ENCODE peak calls at places on chromosome 2, in nine cellular contexts. One of them, this sample, is unnamed.

GRCh38 chr2:230981704-230982103 is 14.2 kb upstream of the SPATA3 start:
- DNase-seq in brain microvascular endothelial cell: no peak
- DNase-seq in choroid plexus epithelial cell: no peak
- DNase-seq in fibroblast of pulmonary artery: no peak
- DNase-seq in fibroblast of lung: no peak
- DNase-seq in foreskin fibroblast: no peak
- DNase-seq in tibial artery: no peak
- DNase-seq in pancreas: no peak
- DNase-seq in AG04449: no peak
- DNase-seq in this sample: no peak

GRCh38 chr2:215003001-215003400 is 135.4 kb downstream of the ABCA12 start:
- DNase-seq in brain microvascular endothelial cell: peak; percentile 8
- DNase-seq in choroid plexus epithelial cell: peak; percentile 12
- DNase-seq in fibroblast of pulmonary artery: peak; percentile 24
- DNase-seq in fibroblast of lung: peak; percentile 41
- DNase-seq in foreskin fibroblast: no peak
- DNase-seq in tibial artery: no peak
- DNase-seq in pancreas: no peak
- DNase-seq in AG04449: no peak
- DNase-seq in this sample: peak; percentile 8

GRCh38 chr2:232322560-232323327 is 55.8 kb upstream of the ALPP start:
- DNase-seq in brain microvascular endothelial cell: no peak
- DNase-seq in choroid plexus epithelial cell: no peak
- DNase-seq in fibroblast of pulmonary artery: no peak
- DNase-seq in fibroblast of lung: no peak
- DNase-seq in foreskin fibroblast: no peak
- DNase-seq in tibial artery: no peak
- DNase-seq in pancreas: no peak
- DNase-seq in AG04449: no peak
- DNase-seq in this sample: no peak

GRCh38 chr2:207768891-207769596 is 662 bp downstream of the FZD5 start:
- DNase-seq in brain microvascular endothelial cell: no peak
- DNase-seq in choroid plexus epithelial cell: peak; percentile 20
- DNase-seq in fibroblast of pulmonary artery: no peak
- DNase-seq in fibroblast of lung: peak; percentile 38
- DNase-seq in foreskin fibroblast: peak; percentile 30
- DNase-seq in tibial artery: peak; percentile 27
- DNase-seq in pancreas: no peak
- DNase-seq in AG04449: no peak
- DNase-seq in this sample: peak; percentile 41

GRCh38 chr2:48529676-48530032 is 300 bp upstream of the STON1 start:
- DNase-seq in brain microvascular endothelial cell: no peak
- DNase-seq in choroid plexus epithelial cell: no peak
- DNase-seq in fibroblast of pulmonary artery: no peak
- DNase-seq in fibroblast of lung: no peak
- DNase-seq in foreskin fibroblast: no peak
- DNase-seq in tibial artery: no peak
- DNase-seq in pancreas: no peak
- DNase-seq in AG04449: no peak
- DNase-seq in this sample: no peak

GRCh38 chr2:174681983-174682577 is 82.2 kb downstream of the CHRNA1 start:
- DNase-seq in brain microvascular endothelial cell: peak; percentile 26
- DNase-seq in choroid plexus epithelial cell: no peak
- DNase-seq in fibroblast of pulmonary artery: peak; percentile 27
- DNase-seq in fibroblast of lung: no peak
- DNase-seq in foreskin fibroblast: no peak
- DNase-seq in tibial artery: peak; percentile 47
- DNase-seq in pancreas: peak; percentile 77
- DNase-seq in AG04449: no peak
- DNase-seq in this sample: peak; percentile 29

GRCh38 chr2:165070089-165070488 is 114.8 kb upstream of the SLC38A11 start:
- DNase-seq in brain microvascular endothelial cell: no peak
- DNase-seq in choroid plexus epithelial cell: no peak
- DNase-seq in fibroblast of pulmonary artery: no peak
- DNase-seq in fibroblast of lung: no peak
- DNase-seq in foreskin fibroblast: no peak
- DNase-seq in tibial artery: no peak
- DNase-seq in pancreas: no peak
- DNase-seq in AG04449: no peak
- DNase-seq in this sample: no peak

GRCh38 chr2:100580474-100581264 is 17.9 kb downstream of the PDCL3 start:
- DNase-seq in brain microvascular endothelial cell: no peak
- DNase-seq in choroid plexus epithelial cell: no peak
- DNase-seq in fibroblast of pulmonary artery: peak; percentile 7
- DNase-seq in fibroblast of lung: no peak
- DNase-seq in foreskin fibroblast: no peak
- DNase-seq in tibial artery: peak; percentile 27
- DNase-seq in pancreas: no peak
- DNase-seq in AG04449: no peak
- DNase-seq in this sample: no peak

GRCh38 chr2:146129231-146129630 is 1609.3 kb upstream of the ZEB2 start:
- DNase-seq in brain microvascular endothelial cell: no peak
- DNase-seq in choroid plexus epithelial cell: peak; percentile 65
- DNase-seq in fibroblast of pulmonary artery: no peak
- DNase-seq in fibroblast of lung: no peak
- DNase-seq in foreskin fibroblast: no peak
- DNase-seq in tibial artery: no peak
- DNase-seq in pancreas: no peak
- DNase-seq in AG04449: no peak
- DNase-seq in this sample: no peak

GRCh38 chr2:156458229-156458584 is 22.0 kb downstream of the GPD2 start:
- DNase-seq in brain microvascular endothelial cell: no peak
- DNase-seq in choroid plexus epithelial cell: no peak
- DNase-seq in fibroblast of pulmonary artery: no peak
- DNase-seq in fibroblast of lung: no peak
- DNase-seq in foreskin fibroblast: no peak
- DNase-seq in tibial artery: no peak
- DNase-seq in pancreas: no peak
- DNase-seq in AG04449: no peak
- DNase-seq in this sample: no peak

GRCh38 chr2:33278245-33278943 is 198.1 kb upstream of the RASGRP3 start:
- DNase-seq in brain microvascular endothelial cell: no peak
- DNase-seq in choroid plexus epithelial cell: peak; percentile 53
- DNase-seq in fibroblast of pulmonary artery: no peak
- DNase-seq in fibroblast of lung: no peak
- DNase-seq in foreskin fibroblast: no peak
- DNase-seq in tibial artery: peak; percentile 65
- DNase-seq in pancreas: no peak
- DNase-seq in AG04449: no peak
- DNase-seq in this sample: no peak

GRCh38 chr2:110853516-110853915 is 121.1 kb downstream of the ACOXL start:
- DNase-seq in brain microvascular endothelial cell: peak; percentile 27
- DNase-seq in choroid plexus epithelial cell: peak; percentile 54
- DNase-seq in fibroblast of pulmonary artery: peak; percentile 16
- DNase-seq in fibroblast of lung: peak; percentile 8
- DNase-seq in foreskin fibroblast: no peak
- DNase-seq in tibial artery: no peak
- DNase-seq in pancreas: no peak
- DNase-seq in AG04449: no peak
- DNase-seq in this sample: peak; percentile 3

GRCh38 chr2:47656715-47657600 is 126.0 kb upstream of the MSH6 start:
- DNase-seq in brain microvascular endothelial cell: peak; percentile 40
- DNase-seq in choroid plexus epithelial cell: peak; percentile 77
- DNase-seq in fibroblast of pulmonary artery: peak; percentile 16
- DNase-seq in fibroblast of lung: no peak
- DNase-seq in foreskin fibroblast: no peak
- DNase-seq in tibial artery: no peak
- DNase-seq in pancreas: no peak
- DNase-seq in AG04449: no peak
- DNase-seq in this sample: no peak

GRCh38 chr2:149119358-149119757 is 80.9 kb downstream of the LYPD6B start:
- DNase-seq in brain microvascular endothelial cell: no peak
- DNase-seq in choroid plexus epithelial cell: no peak
- DNase-seq in fibroblast of pulmonary artery: no peak
- DNase-seq in fibroblast of lung: no peak
- DNase-seq in foreskin fibroblast: no peak
- DNase-seq in tibial artery: no peak
- DNase-seq in pancreas: no peak
- DNase-seq in AG04449: no peak
- DNase-seq in this sample: no peak

GRCh38 chr2:112585873-112586477 is 1.6 kb downstream of the CHCHD5 start:
- DNase-seq in brain microvascular endothelial cell: no peak
- DNase-seq in choroid plexus epithelial cell: no peak
- DNase-seq in fibroblast of pulmonary artery: no peak
- DNase-seq in fibroblast of lung: no peak
- DNase-seq in foreskin fibroblast: no peak
- DNase-seq in tibial artery: no peak
- DNase-seq in pancreas: peak; percentile 73
- DNase-seq in AG04449: no peak
- DNase-seq in this sample: no peak

GRCh38 chr2:112583497-112584133 is 794 bp upstream of the CHCHD5 start:
- DNase-seq in brain microvascular endothelial cell: no peak
- DNase-seq in choroid plexus epithelial cell: peak; percentile 25
- DNase-seq in fibroblast of pulmonary artery: peak; percentile 26
- DNase-seq in fibroblast of lung: peak; percentile 32
- DNase-seq in foreskin fibroblast: no peak
- DNase-seq in tibial artery: peak; percentile 23
- DNase-seq in pancreas: no peak
- DNase-seq in AG04449: no peak
- DNase-seq in this sample: peak; percentile 10

GRCh38 chr2:112584891-112585250 is 462 bp downstream of the CHCHD5 start:
- DNase-seq in brain microvascular endothelial cell: no peak
- DNase-seq in choroid plexus epithelial cell: no peak
- DNase-seq in fibroblast of pulmonary artery: no peak
- DNase-seq in fibroblast of lung: no peak
- DNase-seq in foreskin fibroblast: no peak
- DNase-seq in tibial artery: no peak
- DNase-seq in pancreas: no peak
- DNase-seq in AG04449: no peak
- DNase-seq in this sample: peak; percentile 5

GRCh38 chr2:112584134-112584890 is at the start of gene CHCHD5:
- DNase-seq in brain microvascular endothelial cell: peak; percentile 95
- DNase-seq in choroid plexus epithelial cell: peak; percentile 97
- DNase-seq in fibroblast of pulmonary artery: peak; percentile 97
- DNase-seq in fibroblast of lung: peak; percentile 97
- DNase-seq in foreskin fibroblast: peak; percentile 92
- DNase-seq in tibial artery: peak; percentile 98
- DNase-seq in pancreas: peak; percentile 97
- DNase-seq in AG04449: no peak
- DNase-seq in this sample: peak; percentile 97

DNA sequence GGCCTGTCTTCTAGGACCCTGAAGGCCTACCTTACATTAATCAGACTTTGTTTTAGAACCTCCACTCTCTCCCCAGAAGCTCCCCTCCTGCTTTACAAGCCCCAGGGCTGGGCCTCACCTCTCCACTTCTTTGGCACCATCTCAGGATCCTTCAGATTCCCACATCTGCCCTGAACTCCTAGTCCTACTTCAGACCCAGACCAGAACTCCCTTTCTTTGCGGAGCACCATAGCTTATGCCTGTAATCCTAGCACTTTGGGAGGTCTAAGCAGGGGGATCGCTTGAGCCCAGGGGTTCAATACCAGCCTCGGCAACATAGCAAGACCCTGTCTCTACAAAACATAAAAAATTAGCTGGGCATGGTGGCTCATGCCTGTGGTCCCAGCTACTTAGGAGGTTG is 991 bp downstream of the CHCHD5 start:
- DNase-seq in brain microvascular endothelial cell: no peak
- DNase-seq in choroid plexus epithelial cell: no peak
- DNase-seq in fibroblast of pulmonary artery: no peak
- DNase-seq in fibroblast of lung: no peak
- DNase-seq in foreskin fibroblast: no peak
- DNase-seq in tibial artery: no peak
- DNase-seq in pancreas: no peak
- DNase-seq in AG04449: no peak
- DNase-seq in this sample: no peak
- H3K4me3 ChIP-seq in brain microvascular endothelial cell: peak overlapping the region; percentile 90
- H3K4me3 ChIP-seq in choroid plexus epithelial cell: no peak overlapping the region
- H3K4me3 ChIP-seq in fibroblast of pulmonary artery: peak overlapping the region; percentile 81
- H3K4me3 ChIP-seq in fibroblast of lung: peak overlapping the region; percentile 94
- H3K4me3 ChIP-seq in foreskin fibroblast: peak overlapping the region; percentile 87
- H3K4me3 ChIP-seq in tibial artery: peak overlapping the region; percentile 76
- H3K4me3 ChIP-seq in pancreas: no peak overlapping the region
- H3K4me3 ChIP-seq in AG04449: peak overlapping the region; percentile 89
- H3K4me3 ChIP-seq in this sample: no peak overlapping the region

DNA sequence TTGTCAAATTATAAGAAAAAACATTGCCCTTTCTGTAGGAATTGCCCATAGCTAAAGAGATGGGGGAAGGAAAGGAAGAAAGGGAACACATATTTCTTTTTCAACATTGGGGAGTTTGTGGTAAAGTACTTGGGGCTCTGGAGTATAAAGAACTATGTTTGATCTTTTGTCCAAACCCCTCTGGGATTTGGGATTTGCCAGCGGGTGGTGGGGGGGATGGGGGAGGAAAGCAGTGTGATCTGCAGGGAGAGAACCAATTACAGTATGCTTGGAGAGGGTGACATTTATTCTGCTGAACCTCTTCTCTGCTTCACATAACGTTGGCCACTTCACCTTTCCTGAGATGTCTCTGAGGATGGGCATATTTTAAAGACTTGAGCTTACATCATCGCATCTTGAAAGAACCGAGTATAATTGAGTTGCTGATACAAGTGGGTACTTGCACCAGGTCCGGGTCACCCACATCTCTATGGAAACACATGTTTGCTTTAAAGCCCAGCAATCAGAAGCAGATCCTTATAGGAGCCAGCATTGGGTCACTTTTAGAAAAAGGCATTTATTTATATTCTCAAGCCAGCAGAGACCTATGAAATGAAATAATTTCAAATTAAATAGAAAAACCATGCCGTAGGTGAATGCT is 73.1 kb downstream of the SPATS2L start:
- DNase-seq in brain microvascular endothelial cell: no peak
- DNase-seq in choroid plexus epithelial cell: no peak
- DNase-seq in fibroblast of pulmonary artery: no peak
- DNase-seq in fibroblast of lung: no peak
- DNase-seq in foreskin fibroblast: no peak
- DNase-seq in tibial artery: no peak
- DNase-seq in pancreas: no peak
- DNase-seq in AG04449: no peak
- DNase-seq in this sample: no peak
- H3K4me3 ChIP-seq in brain microvascular endothelial cell: no peak overlapping the region
- H3K4me3 ChIP-seq in choroid plexus epithelial cell: no peak overlapping the region
- H3K4me3 ChIP-seq in fibroblast of pulmonary artery: no peak overlapping the region
- H3K4me3 ChIP-seq in fibroblast of lung: no peak overlapping the region
- H3K4me3 ChIP-seq in foreskin fibroblast: no peak overlapping the region
- H3K4me3 ChIP-seq in tibial artery: no peak overlapping the region
- H3K4me3 ChIP-seq in pancreas: no peak overlapping the region
- H3K4me3 ChIP-seq in AG04449: no peak overlapping the region
- H3K4me3 ChIP-seq in this sample: no peak overlapping the region

GRCh38 chr2:191845248-191845715 is 1.6 kb downstream of the CAVIN2 start:
- DNase-seq in brain microvascular endothelial cell: no peak
- DNase-seq in choroid plexus epithelial cell: peak; percentile 40
- DNase-seq in fibroblast of pulmonary artery: peak; percentile 53
- DNase-seq in fibroblast of lung: peak; percentile 69
- DNase-seq in foreskin fibroblast: peak; percentile 42
- DNase-seq in tibial artery: no peak
- DNase-seq in pancreas: no peak
- DNase-seq in AG04449: no peak
- DNase-seq in this sample: no peak
- H3K4me3 ChIP-seq in brain microvascular endothelial cell: peak overlapping the region; percentile 4
- H3K4me3 ChIP-seq in choroid plexus epithelial cell: peak overlapping the region; percentile 59
- H3K4me3 ChIP-seq in fibroblast of pulmonary artery: peak overlapping the region; percentile 49
- H3K4me3 ChIP-seq in fibroblast of lung: peak overlapping the region; percentile 85
- H3K4me3 ChIP-seq in foreskin fibroblast: peak overlapping the region; percentile 36
- H3K4me3 ChIP-seq in tibial artery: peak overlapping the region; percentile 53
- H3K4me3 ChIP-seq in pancreas: no peak overlapping the region
- H3K4me3 ChIP-seq in AG04449: peak overlapping the region; percentile 39
- H3K4me3 ChIP-seq in this sample: peak overlapping the region; percentile 48

DNA sequence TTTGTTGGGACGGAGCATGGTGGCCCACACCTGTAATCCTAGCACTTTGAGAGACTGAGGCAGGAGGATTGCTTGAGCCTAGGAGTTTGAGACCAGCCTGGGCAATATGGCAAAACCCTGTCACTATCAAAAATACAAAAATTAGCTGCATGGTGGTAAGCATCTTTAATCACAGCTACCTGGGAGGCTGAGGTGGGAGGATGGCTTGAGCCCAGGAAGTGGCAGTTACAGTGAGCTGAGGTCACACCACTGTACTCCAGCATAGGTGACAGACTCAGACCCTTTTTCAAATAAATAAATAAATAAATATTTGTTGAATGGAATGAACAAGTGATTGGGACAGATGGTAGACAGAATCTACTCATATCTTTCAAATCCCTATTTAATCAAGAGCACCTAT is 5.7 kb upstream of the ITPRIPL1 start:
- DNase-seq in brain microvascular endothelial cell: no peak
- DNase-seq in choroid plexus epithelial cell: no peak
- DNase-seq in fibroblast of pulmonary artery: no peak
- DNase-seq in fibroblast of lung: no peak
- DNase-seq in foreskin fibroblast: no peak
- DNase-seq in tibial artery: no peak
- DNase-seq in pancreas: no peak
- DNase-seq in AG04449: no peak
- DNase-seq in this sample: no peak
- H3K4me3 ChIP-seq in brain microvascular endothelial cell: no peak overlapping the region
- H3K4me3 ChIP-seq in choroid plexus epithelial cell: no peak overlapping the region
- H3K4me3 ChIP-seq in fibroblast of pulmonary artery: no peak overlapping the region
- H3K4me3 ChIP-seq in fibroblast of lung: no peak overlapping the region
- H3K4me3 ChIP-seq in foreskin fibroblast: no peak overlapping the region
- H3K4me3 ChIP-seq in tibial artery: no peak overlapping the region
- H3K4me3 ChIP-seq in pancreas: no peak overlapping the region
- H3K4me3 ChIP-seq in AG04449: no peak overlapping the region
- H3K4me3 ChIP-seq in this sample: no peak overlapping the region